ENCODE peak calls at places on chromosomes 4 and X, in five cellular contexts. O is HEK293T; T is activated effector memory CD4-positive, alpha-beta T cell treated with anti-CD3 and anti-CD28 coated beads, Interleukin-2, amount 50 U/mL, for 16 hours; X is naive thymus-derived CD8-positive, alpha-beta T cell; J is progenitor cell of endocrine pancreas. Z is an unnamed sample.

GRCh38 chr4:108080752-108081151 is 88.0 kb downstream of the LEF1 start:
- DNase-seq in X (peak), J (no peak), T (peak), O (no peak), Z (no peak)

GRCh38 chr4:177408023-177408422 is 34.2 kb downstream of the AGA start:
- DNase-seq in X (no peak), J (no peak), O (no peak), T (no peak), Z (no peak)

GRCh38 chr4:27350161-27350560 is 489.5 kb downstream of the STIM2 start:
- DNase-seq in T (no peak), O (no peak), X (no peak), J (no peak), Z (no peak)

GRCh38 chr4:79576480-79576803 is 168.4 kb upstream of the GK2 start:
- DNase-seq in T (no peak), O (peak), X (no peak), J (peak), Z (no peak)

GRCh38 chrX:13533726-13534125 is 35.7 kb upstream of the EGFL6 start:
- DNase-seq in X (no peak), T (no peak), O (no peak), J (no peak), Z (no peak)

GRCh38 chr4:66949424-66949823 is 595.9 kb downstream of the CENPC start:
- DNase-seq in T (no peak), O (no peak), J (no peak), X (no peak), Z (no peak)

GRCh38 chr4:38210396-38211114 is 250.4 kb downstream of the PTTG2 start:
- DNase-seq in J (no peak), O (no peak), X (no peak), T (no peak), Z (no peak)

GRCh38 chr4:125243835-125244397 is 70.8 kb upstream of the FAT4 start:
- DNase-seq in X (no peak), J (no peak), T (no peak), O (no peak), Z (no peak)

GRCh38 chr4:154542264-154542879 is 7.8 kb downstream of the PLRG1 start:
- DNase-seq in X (no peak), T (no peak), O (no peak), J (no peak), Z (no peak)

GRCh38 chrX:118963159-118963558 is 11.3 kb upstream of the LONRF3 start:
- DNase-seq in O (no peak), T (no peak), J (no peak), X (no peak), Z (no peak)

GRCh38 chr4:183399616-183400015 is 44.8 kb upstream of the CDKN2AIP start:
- DNase-seq in X (no peak), T (no peak), O (no peak), J (no peak), Z (no peak)

GRCh38 chr4:18566970-18567799 is 545.6 kb upstream of the LCORL start:
- DNase-seq in O (no peak), T (no peak), J (no peak), X (no peak), Z (no peak)

GRCh38 chr4:39975488-39976089 is 2.1 kb downstream of the PDS5A start:
- DNase-seq in T (peak), O (no peak), X (no peak), J (no peak), Z (no peak)

GRCh38 chr4:27467351-27467750 is 606.7 kb downstream of the STIM2 start:
- DNase-seq in O (no peak), X (no peak), T (no peak), J (no peak), Z (no peak)

GRCh38 chr4:31081375-31081774 is 361.2 kb downstream of the PCDH7 start:
- DNase-seq in O (no peak), T (no peak), J (no peak), X (no peak), Z (no peak)

GRCh38 chr4:1047106-1047975 is 35.9 kb downstream of the FGFRL1 start:
- DNase-seq in X (no peak), J (no peak), T (peak), O (no peak), Z (no peak)

GRCh38 chr4:2135083-2135482 is 76.0 kb downstream of the NAT8L start:
- DNase-seq in O (no peak), J (no peak), X (peak), T (peak), Z (no peak)

GRCh38 chr4:111937368-111937767 is 207.9 kb upstream of the FAM241A start:
- DNase-seq in T (no peak), J (no peak), O (peak), X (no peak), Z (no peak)

GRCh38 chrX:84336646-84337045 is 148.6 kb upstream of the RPS6KA6 start:
- DNase-seq in O (no peak), J (no peak), X (no peak), T (no peak), Z (no peak)

GRCh38 chrX:129600981-129601424 is 53.8 kb downstream of the APLN start:
- DNase-seq in O (peak), T (no peak), X (peak), J (no peak), Z (no peak)

GRCh38 chrX:153445106-153445855 is 575 bp downstream of the TREX2 start:
- DNase-seq in J (no peak), O (no peak), X (no peak), T (no peak), Z (no peak)

GRCh38 chr4:159142254-159142653 is 39.4 kb downstream of the RAPGEF2 start:
- DNase-seq in O (no peak), J (no peak), X (no peak), T (no peak), Z (no peak)

GRCh38 chrX:23554304-23554703 is 113.0 kb upstream of the PRDX4 start:
- DNase-seq in J (no peak), O (peak), T (no peak), X (no peak), Z (no peak)

GRCh38 chrX:18674417-18674787 is 2.5 kb upstream of the RS1 start:
- DNase-seq in X (no peak), T (peak), J (peak), O (peak), Z (no peak)

GRCh38 chr4:144295286-144295995 is 154.9 kb upstream of the GYPA start:
- DNase-seq in X (no peak), O (no peak), T (no peak), J (no peak), Z (no peak)

GRCh38 chrX:70482300-70482699 is 37.7 kb downstream of the DLG3 start:
- DNase-seq in J (no peak), X (no peak), O (no peak), T (no peak), Z (no peak)

GRCh38 chr4:40587826-40588225 is 41.8 kb downstream of the RBM47 start:
- DNase-seq in T (no peak), O (no peak), J (no peak), X (no peak), Z (no peak)

GRCh38 chrX:19544693-19545305 is 29.5 kb upstream of the MAP3K15 start:
- DNase-seq in X (peak), T (no peak), O (peak), J (no peak), Z (no peak)

GRCh38 chr4:141417387-141417786 is 196.7 kb downstream of the ZNF330 start:
- DNase-seq in O (no peak), X (no peak), J (no peak), T (no peak), Z (no peak)

GRCh38 chrX:71621644-71622346 is 3.5 kb upstream of the CXCR3 start:
- DNase-seq in O (no peak), X (no peak), J (no peak), T (no peak), Z (no peak)

GRCh38 chr4:4288098-4288497 is 1.9 kb downstream of the LYAR start:
- DNase-seq in T (no peak), J (no peak), X (no peak), O (no peak), Z (no peak)

GRCh38 chr4:128596844-128597243 is 212.7 kb upstream of the JADE1 start:
- DNase-seq in X (no peak), T (no peak), O (no peak), J (no peak), Z (no peak)

GRCh38 chr4:159607824-159608223 is 504.9 kb downstream of the RAPGEF2 start:
- DNase-seq in O (no peak), T (no peak), J (no peak), X (no peak), Z (no peak)

GRCh38 chrX:73930300-73930699 is 367.3 kb downstream of the CHIC1 start:
- DNase-seq in X (no peak), J (no peak), O (no peak), T (no peak), Z (no peak)

GRCh38 chr4:76211769-76212168 is 1.9 kb downstream of the SCARB2 start:
- DNase-seq in O (no peak), T (no peak), X (no peak), J (no peak), Z (no peak)

GRCh38 chr4:11338990-11339782 is 89.5 kb downstream of the HS3ST1 start:
- DNase-seq in X (no peak), J (no peak), O (no peak), T (no peak), Z (no peak)